ENCODE peak calls at places on chromosome 5, in nine cellular contexts. U is anterior cingulate cortex, O is IMR-90, Z is NCI-H69, F is cardiac septum, D is brain microvascular endothelial cell, I is GM06990, R is NCI-H1417, M is prostate gland. X is an unnamed sample.

GRCh38 chr5:50440651-50441478 is at the start of gene EMB:
- DNase-seq in U (peak), O (no peak), Z (peak), F (peak), D (no peak), I (peak), R (peak), M (peak), X (peak)

GRCh38 chr5:98904786-98905185 is 24.0 kb downstream of the CHD1 start:
- DNase-seq in U (no peak), O (peak), Z (no peak), F (no peak), D (peak), I (no peak), R (no peak), M (no peak), X (no peak)

GRCh38 chr5:154308457-154309360 is 118.2 kb downstream of the GALNT10 start:
- DNase-seq in U (no peak), O (peak), Z (no peak), F (no peak), D (peak), I (no peak), R (no peak), M (no peak), X (no peak)

GRCh38 chr5:68319316-68320093 is 103.9 kb downstream of the PIK3R1 start:
- DNase-seq in U (no peak), O (peak), Z (no peak), F (no peak), D (peak), I (no peak), R (no peak), M (no peak), X (no peak)

GRCh38 chr5:111755942-111756353 is 1.0 kb downstream of the NREP start:
- DNase-seq in U (no peak), O (peak), Z (peak), F (no peak), D (no peak), I (no peak), R (peak), M (no peak), X (no peak)

GRCh38 chr5:157241483-157241882 is 24.4 kb upstream of the CYFIP2 start:
- DNase-seq in U (no peak), O (peak), Z (no peak), F (no peak), D (no peak), I (no peak), R (no peak), M (no peak), X (no peak)

GRCh38 chr5:143226872-143227271 is 176.6 kb downstream of the NR3C1 start:
- DNase-seq in U (no peak), O (no peak), Z (peak), F (no peak), D (no peak), I (no peak), R (peak), M (no peak), X (no peak)

GRCh38 chr5:142290574-142291299 is 34.1 kb downstream of the SPRY4 start:
- DNase-seq in U (no peak), O (peak), Z (peak), F (no peak), D (peak), I (no peak), R (no peak), M (peak), X (no peak)

GRCh38 chr5:99621772-99622681 is 693.2 kb upstream of the CHD1 start:
- DNase-seq in U (no peak), O (no peak), Z (peak), F (no peak), D (no peak), I (no peak), R (no peak), M (no peak), X (no peak)

GRCh38 chr5:168659286-168659847 is 80.2 kb upstream of the PANK3 start:
- DNase-seq in U (no peak), O (no peak), Z (no peak), F (no peak), D (no peak), I (no peak), R (no peak), M (no peak), X (no peak)

GRCh38 chr5:14665949-14666741 is 1.6 kb downstream of the OTULIN start:
- DNase-seq in U (no peak), O (peak), Z (peak), F (no peak), D (no peak), I (peak), R (no peak), M (peak), X (peak)

GRCh38 chr5:178287091-178287790 is 54.6 kb upstream of the PHYKPL start:
- DNase-seq in U (no peak), O (no peak), Z (no peak), F (no peak), D (no peak), I (no peak), R (no peak), M (no peak), X (no peak)

GRCh38 chr5:178380086-178380485 is 147.5 kb upstream of the PHYKPL start:
- DNase-seq in U (no peak), O (no peak), Z (no peak), F (no peak), D (no peak), I (no peak), R (no peak), M (no peak), X (no peak)

GRCh38 chr5:85838781-85839180 is 779.0 kb upstream of the COX7C start:
- DNase-seq in U (no peak), O (no peak), Z (no peak), F (no peak), D (no peak), I (no peak), R (no peak), M (no peak), X (no peak)

GRCh38 chr5:59838067-59838466 is 55.5 kb downstream of the PDE4D start:
- DNase-seq in U (no peak), O (no peak), Z (peak), F (no peak), D (no peak), I (no peak), R (no peak), M (no peak), X (no peak)

GRCh38 chr5:83562207-83562606 is 90.7 kb downstream of the VCAN start:
- DNase-seq in U (no peak), O (no peak), Z (no peak), F (no peak), D (no peak), I (no peak), R (no peak), M (no peak), X (no peak)

GRCh38 chr5:86865396-86865795 is 247.7 kb downstream of the COX7C start:
- DNase-seq in U (no peak), O (no peak), Z (peak), F (no peak), D (no peak), I (no peak), R (no peak), M (no peak), X (no peak)

GRCh38 chr5:13783731-13784130 is 160.8 kb downstream of the DNAH5 start:
- DNase-seq in U (no peak), O (no peak), Z (no peak), F (no peak), D (no peak), I (no peak), R (no peak), M (no peak), X (no peak)

X was measured in B cell.